ENCODE peak calls at places on chromosomes 12 and 14, in nine cellular contexts. U is stomach, Q is neural crest cell, Z is Calu3, G is endothelial cell of umbilical vein, S is HFFc6, M is body of pancreas, I is fibroblast of lung, J is fibroblast of pulmonary artery. A is an unnamed sample.

GRCh38 chr12:108566452-108566851 is 4.1 kb downstream of the ISCU start:
- DNase-seq in U (no peak), Q (no peak), Z (no peak), G (no peak), S (no peak), M (no peak), I (no peak), J (no peak), A (no peak)

GRCh38 chr14:31505411-31505810 is 17.6 kb upstream of the GPR33 start:
- DNase-seq in U (no peak), Q (no peak), Z (no peak), G (peak), S (peak), M (no peak), I (peak), J (peak), A (no peak)

GRCh38 chr14:95432152-95433093 is 84.0 kb downstream of the SYNE3 start:
- DNase-seq in U (peak), Q (peak), Z (peak), G (peak), S (no peak), M (peak), I (peak), J (peak), A (no peak)

GRCh38 chr12:64610660-64611429 is 550 bp downstream of the RASSF3 start:
- DNase-seq in U (peak), Q (peak), Z (peak), G (peak), S (peak), M (peak), I (peak), J (peak), A (no peak)

GRCh38 chr14:68977137-68977740 is 1.9 kb downstream of the ACTN1 start:
- DNase-seq in U (no peak), Q (no peak), Z (no peak), G (no peak), S (no peak), M (no peak), I (no peak), J (no peak), A (no peak)

GRCh38 chr12:30019386-30020140 is 235.8 kb upstream of the TMTC1 start:
- DNase-seq in U (no peak), Q (no peak), Z (no peak), G (no peak), S (no peak), M (no peak), I (no peak), J (no peak), A (no peak)

GRCh38 chr14:94099006-94099405 is 11.5 kb upstream of the IFI27 start:
- DNase-seq in U (no peak), Q (no peak), Z (no peak), G (no peak), S (no peak), M (no peak), I (no peak), J (no peak), A (no peak)

GRCh38 chr14:72567226-72567625 is 326.7 kb downstream of the DPF3 start:
- DNase-seq in U (no peak), Q (no peak), Z (no peak), G (no peak), S (no peak), M (no peak), I (no peak), J (no peak), A (no peak)

GRCh38 chr12:67322580-67322979 is 53.4 kb downstream of the CAND1 start:
- DNase-seq in U (no peak), Q (no peak), Z (no peak), G (no peak), S (no peak), M (peak), I (no peak), J (no peak), A (no peak)

GRCh38 chr14:21136024-21136423 is 19.8 kb downstream of the OR5AU1 start:
- DNase-seq in U (no peak), Q (no peak), Z (no peak), G (peak), S (no peak), M (no peak), I (peak), J (peak), A (no peak)

GRCh38 chr12:121400332-121401139 is 618 bp downstream of the RNF34 start:
- DNase-seq in U (peak), Q (peak), Z (peak), G (peak), S (peak), M (no peak), I (peak), J (peak), A (no peak)

GRCh38 chr12:673849-674248 is 10.6 kb upstream of the NINJ2 start:
- DNase-seq in U (no peak), Q (no peak), Z (no peak), G (no peak), S (no peak), M (no peak), I (no peak), J (no peak), A (no peak)

GRCh38 chr14:50816419-50817047 is 14.4 kb downstream of the NIN start:
- DNase-seq in U (no peak), Q (no peak), Z (peak), G (peak), S (no peak), M (no peak), I (peak), J (peak), A (no peak)

GRCh38 chr14:92135269-92135668 is 13.5 kb downstream of the CPSF2 start:
- DNase-seq in U (no peak), Q (no peak), Z (no peak), G (peak), S (peak), M (no peak), I (peak), J (peak), A (no peak)

DNA sequence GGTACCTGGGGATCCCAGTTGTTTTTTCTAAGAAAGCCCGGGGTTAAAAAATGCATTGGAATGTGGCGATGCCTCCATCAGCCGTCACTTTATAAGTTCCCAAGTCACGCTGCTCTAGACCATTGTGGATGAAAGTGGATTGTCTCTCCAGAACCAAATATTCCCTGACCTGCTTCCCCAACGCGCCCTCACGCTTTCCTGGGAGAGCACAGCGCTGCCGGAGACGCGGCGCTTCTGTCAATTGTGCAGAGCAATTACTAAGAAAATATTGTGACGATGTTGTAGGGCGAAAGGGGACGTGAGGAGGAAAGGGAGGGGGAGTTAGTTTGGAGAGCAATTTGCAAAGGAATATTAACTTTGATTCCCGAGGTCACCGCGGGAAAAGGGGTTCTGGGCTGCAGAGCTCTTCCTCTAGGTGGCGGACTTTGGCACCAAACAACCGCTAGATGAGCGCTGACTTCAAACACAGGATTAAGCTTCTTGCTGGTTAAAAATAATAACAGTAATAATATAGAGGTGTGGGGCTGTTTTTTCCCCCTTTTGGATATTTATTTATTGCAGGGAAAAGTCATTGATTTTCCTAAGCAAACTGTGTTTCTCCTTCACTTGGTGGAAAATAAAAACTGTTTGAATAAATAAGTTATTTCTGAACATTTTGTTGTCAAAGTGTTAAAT is 9.6 kb upstream of the FOXG1 start:
- DNase-seq in U (no peak), Q (no peak), Z (peak), G (peak), S (peak), M (no peak), I (peak), J (peak), A (no peak)
- TF ChIP-seq CTCF in U (peak), Q (peak), Z (peak), G (peak), S (peak), M (peak), I (peak), J (peak), A (no peak)

DNA sequence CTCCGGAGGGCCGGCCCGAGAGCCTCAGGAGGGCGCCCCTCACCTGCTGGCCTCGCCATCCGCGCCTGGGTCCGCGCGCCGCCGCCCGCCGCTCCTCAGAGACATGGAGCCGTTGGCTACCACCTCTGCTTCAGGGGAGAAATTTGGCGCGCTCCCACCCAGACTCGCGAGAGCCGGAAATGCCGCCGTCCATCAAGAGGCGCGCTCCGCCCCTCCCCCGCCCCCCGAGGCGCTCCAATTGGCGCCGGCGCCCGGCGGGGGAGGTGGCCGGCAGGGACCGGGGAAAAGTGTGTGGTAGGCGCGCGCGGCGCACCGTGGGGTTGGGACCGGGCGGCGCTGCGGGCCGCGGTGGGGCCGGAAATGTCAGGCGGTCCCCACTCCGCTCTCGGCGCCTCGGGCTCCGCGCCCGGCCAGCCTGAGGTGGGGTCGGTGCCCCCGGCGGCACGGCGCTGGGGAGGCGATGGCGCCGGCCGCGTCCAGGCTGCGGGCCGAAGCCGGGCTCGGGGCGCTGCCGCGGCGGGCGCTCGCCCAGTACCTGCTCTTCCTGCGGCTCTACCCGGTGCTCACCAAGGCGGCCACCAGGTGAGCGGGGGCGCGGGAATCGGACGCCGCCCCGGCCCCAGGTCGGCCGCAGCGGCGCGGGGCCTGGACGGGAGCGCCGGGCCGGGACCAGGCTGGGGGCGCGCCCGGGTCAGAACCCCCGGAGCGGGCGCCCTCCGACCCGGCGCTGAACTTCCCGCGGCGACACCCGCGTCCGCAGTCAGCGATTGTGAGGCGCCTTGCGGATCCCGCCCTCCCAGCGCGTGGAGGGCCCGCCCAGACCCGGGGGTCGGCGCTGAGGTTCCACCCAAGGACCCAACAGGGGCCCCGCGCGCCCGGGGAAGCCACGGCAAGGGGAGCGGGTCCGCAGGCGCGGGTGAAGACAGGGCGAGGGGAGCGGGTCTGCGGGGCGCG is at the start of the genes POLE and PXMP2:
- DNase-seq in U (peak), Q (peak), Z (peak), G (peak), S (peak), M (peak), I (peak), J (peak), A (peak)
- TF ChIP-seq CTCF in U (no peak), Q (no peak), Z (no peak), G (no peak), S (peak), M (no peak), I (no peak), J (no peak), A (no peak)

GRCh38 chr12:117857632-117858274 is 111.0 kb downstream of the KSR2 start:
- DNase-seq in U (peak), Q (peak), Z (peak), G (peak), S (peak), M (peak), I (peak), J (peak), A (no peak)
- TF ChIP-seq CTCF in U (peak), Q (peak), Z (peak), G (peak), S (peak), M (peak), I (peak), J (peak), A (peak)

GRCh38 chr14:55301722-55302121 is 30.5 kb downstream of the FBXO34 start:
- DNase-seq in U (no peak), Q (no peak), Z (peak), G (peak), S (peak), M (no peak), I (peak), J (peak), A (no peak)

GRCh38 chr14:55302367-55302766 is 31.1 kb downstream of the FBXO34 start:
- DNase-seq in U (no peak), Q (no peak), Z (no peak), G (no peak), S (no peak), M (no peak), I (no peak), J (no peak), A (no peak)

GRCh38 chr14:55297611-55298323 is 26.5 kb downstream of the FBXO34 start:
- DNase-seq in U (peak), Q (no peak), Z (peak), G (peak), S (no peak), M (peak), I (no peak), J (no peak), A (no peak)

GRCh38 chr14:55294603-55295002 is 23.4 kb downstream of the FBXO34 start:
- DNase-seq in U (no peak), Q (no peak), Z (no peak), G (no peak), S (no peak), M (no peak), I (no peak), J (no peak), A (no peak)

GRCh38 chr14:55298423-55298822 is 27.2 kb downstream of the FBXO34 start:
- DNase-seq in U (no peak), Q (no peak), Z (no peak), G (no peak), S (no peak), M (no peak), I (no peak), J (no peak), A (no peak)
- TF ChIP-seq CTCF in U (no peak), Q (no peak), Z (no peak), G (no peak), S (no peak), M (no peak), I (no peak), J (no peak), A (no peak)

DNA sequence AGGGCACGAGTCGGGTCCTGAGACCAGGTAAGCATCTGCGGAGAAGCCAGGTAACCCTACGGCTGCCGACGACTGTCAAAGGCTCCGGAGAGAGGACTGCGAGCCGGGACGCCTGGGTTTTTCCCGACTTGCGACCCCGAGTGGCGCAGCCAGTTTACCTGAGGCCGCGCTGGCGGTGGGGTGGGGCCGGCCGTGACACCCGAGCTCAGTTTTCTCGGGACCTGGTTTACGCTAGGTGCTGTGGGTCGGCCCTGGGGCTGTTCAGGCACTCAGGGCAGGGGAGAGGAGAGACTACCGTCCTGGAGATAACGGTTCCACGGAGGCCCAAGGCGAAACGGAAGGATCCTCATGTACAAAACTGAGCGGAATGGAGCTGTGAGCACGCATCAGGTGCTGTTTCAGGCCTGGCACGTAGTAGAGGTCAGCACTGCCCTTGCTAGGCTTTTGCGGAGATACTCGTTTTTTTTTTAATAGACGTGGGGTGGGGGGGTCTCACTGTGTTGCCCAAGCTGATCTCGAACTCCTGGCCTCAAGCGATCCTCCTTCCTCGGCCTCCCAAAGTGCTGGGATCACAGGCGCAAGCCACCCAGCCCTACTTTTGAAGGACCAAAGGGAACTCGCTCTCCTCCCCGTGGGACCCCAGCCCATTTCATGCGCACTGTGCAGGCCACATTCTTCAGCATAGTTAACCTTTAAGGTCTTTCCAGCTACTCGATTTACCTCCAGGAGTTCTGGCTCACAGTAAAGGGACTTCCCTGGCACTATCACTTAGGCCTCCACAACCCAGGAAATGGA is 466 bp downstream of the MTRFR start:
- DNase-seq in U (no peak), Q (no peak), Z (no peak), G (no peak), S (no peak), M (no peak), I (no peak), J (peak), A (no peak)
- TF ChIP-seq CTCF in U (peak), Q (no peak), Z (no peak), G (no peak), S (no peak), M (no peak), I (no peak), J (no peak), A (no peak)

GRCh38 chr12:103908246-103908541 is 22.0 kb upstream of the HSP90B1 start:
- DNase-seq in U (no peak), Q (no peak), Z (no peak), G (no peak), S (no peak), M (no peak), I (no peak), J (no peak), A (no peak)

GRCh38 chr12:103908877-103909276 is 21.3 kb upstream of the HSP90B1 start:
- DNase-seq in U (no peak), Q (no peak), Z (no peak), G (no peak), S (peak), M (no peak), I (no peak), J (peak), A (no peak)

GRCh38 chr12:103913100-103913499 is 17.1 kb upstream of the HSP90B1 start:
- DNase-seq in U (no peak), Q (no peak), Z (no peak), G (no peak), S (no peak), M (no peak), I (no peak), J (no peak), A (no peak)

GRCh38 chr12:103912069-103912468 is 18.1 kb upstream of the HSP90B1 start:
- DNase-seq in U (no peak), Q (no peak), Z (no peak), G (no peak), S (no peak), M (no peak), I (no peak), J (no peak), A (no peak)

DNA sequence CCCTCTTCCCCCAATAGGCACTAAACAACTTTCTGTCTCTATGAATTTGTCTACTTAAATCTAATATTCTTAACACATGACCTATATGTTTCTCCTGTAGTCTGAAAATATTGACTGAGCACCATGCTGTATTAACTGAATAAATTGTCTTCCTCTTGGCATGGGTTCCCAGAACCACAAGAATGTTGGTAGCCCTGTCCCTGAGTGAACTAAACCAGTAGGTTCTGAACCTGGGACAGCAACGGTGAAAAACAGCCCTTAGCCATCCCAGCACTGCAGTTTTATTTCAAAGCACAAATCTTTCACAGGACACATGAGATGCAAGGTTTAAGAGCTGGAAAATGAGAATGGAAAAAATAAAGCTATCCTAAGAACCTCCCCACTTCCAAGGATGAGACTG is 20.4 kb upstream of the HSP90B1 start:
- DNase-seq in U (no peak), Q (no peak), Z (no peak), G (no peak), S (peak), M (no peak), I (no peak), J (peak), A (no peak)
- TF ChIP-seq CTCF in U (no peak), Q (no peak), Z (no peak), G (no peak), S (no peak), M (no peak), I (no peak), J (no peak), A (no peak)

DNA sequence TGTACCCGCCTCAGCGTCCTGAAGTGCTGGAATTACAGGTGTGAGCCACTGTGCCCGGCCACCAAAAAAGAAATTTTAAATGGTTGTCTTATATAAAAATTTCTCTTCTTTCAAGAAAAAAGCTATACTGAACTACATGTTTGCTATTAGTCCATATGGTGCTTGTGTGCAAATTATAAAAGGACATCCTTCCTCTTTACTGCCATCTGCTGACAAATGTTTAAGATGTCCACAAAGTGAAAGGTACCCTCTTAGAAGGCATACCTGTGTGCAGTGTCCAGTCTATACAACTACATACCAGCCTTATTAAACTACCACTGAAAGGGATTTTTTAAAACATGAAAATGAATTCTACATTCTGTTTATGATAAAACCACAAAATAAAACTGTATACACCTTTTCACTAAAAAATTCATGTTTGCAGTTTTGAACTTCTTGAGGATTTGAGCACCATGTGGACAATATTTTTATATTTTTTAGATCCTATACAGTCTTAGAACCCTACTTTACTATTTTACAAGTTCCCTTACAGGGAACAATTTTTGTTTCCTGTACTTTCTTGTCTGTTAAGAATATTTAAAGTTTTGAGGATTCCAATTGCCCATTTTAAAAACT is 32.8 kb upstream of the TOMM20L start:
- DNase-seq in U (no peak), Q (no peak), Z (no peak), G (peak), S (peak), M (no peak), I (peak), J (peak), A (no peak)
- TF ChIP-seq CTCF in U (no peak), Q (peak), Z (no peak), G (no peak), S (peak), M (peak), I (no peak), J (peak), A (no peak)

GRCh38 chr14:71403673-71404072 is 496.4 kb downstream of the PCNX1 start:
- DNase-seq in U (no peak), Q (no peak), Z (peak), G (no peak), S (peak), M (no peak), I (peak), J (peak), A (no peak)
- TF ChIP-seq CTCF in U (no peak), Q (peak), Z (no peak), G (no peak), S (peak), M (no peak), I (no peak), J (peak), A (peak)